ENCODE peak calls at places on chromosome 5, in seven cellular contexts. One of them, this sample, is unnamed.

GRCh38 chr5:177111720-177112394 is 21.7 kb upstream of the NSD1 start:
- DNase-seq in NB4: peak
- DNase-seq in ovary: peak
- DNase-seq in mammary epithelial cell: no peak
- DNase-seq in cardiac fibroblast: peak
- DNase-seq in SK-N-SH: peak
- DNase-seq in adrenal gland: peak
- DNase-seq in this sample: peak

GRCh38 chr5:42894057-42894456 is 82.4 kb upstream of the SELENOP start:
- DNase-seq in NB4: no peak
- DNase-seq in ovary: no peak
- DNase-seq in mammary epithelial cell: no peak
- DNase-seq in cardiac fibroblast: no peak
- DNase-seq in SK-N-SH: no peak
- DNase-seq in adrenal gland: no peak
- DNase-seq in this sample: peak

GRCh38 chr5:44952376-44952775 is 143.6 kb downstream of the MRPS30 start:
- DNase-seq in NB4: peak
- DNase-seq in ovary: no peak
- DNase-seq in mammary epithelial cell: peak
- DNase-seq in cardiac fibroblast: peak
- DNase-seq in SK-N-SH: peak
- DNase-seq in adrenal gland: no peak
- DNase-seq in this sample: peak

GRCh38 chr5:172133359-172134029 is 54.5 kb downstream of the STK10 start:
- DNase-seq in NB4: peak
- DNase-seq in ovary: no peak
- DNase-seq in mammary epithelial cell: peak
- DNase-seq in cardiac fibroblast: peak
- DNase-seq in SK-N-SH: no peak
- DNase-seq in adrenal gland: peak
- DNase-seq in this sample: no peak

GRCh38 chr5:148808864-148809642 is 17.4 kb upstream of the ADRB2 start:
- DNase-seq in NB4: peak
- DNase-seq in ovary: no peak
- DNase-seq in mammary epithelial cell: no peak
- DNase-seq in cardiac fibroblast: no peak
- DNase-seq in SK-N-SH: peak
- DNase-seq in adrenal gland: no peak
- DNase-seq in this sample: no peak

GRCh38 chr5:178573216-178573615 is 17.0 kb downstream of the COL23A1 start:
- DNase-seq in NB4: no peak
- DNase-seq in ovary: no peak
- DNase-seq in mammary epithelial cell: no peak
- DNase-seq in cardiac fibroblast: no peak
- DNase-seq in SK-N-SH: no peak
- DNase-seq in adrenal gland: no peak
- DNase-seq in this sample: no peak

GRCh38 chr5:81626524-81626923 is 124.4 kb downstream of the SSBP2 start:
- DNase-seq in NB4: peak
- DNase-seq in ovary: no peak
- DNase-seq in mammary epithelial cell: peak
- DNase-seq in cardiac fibroblast: peak
- DNase-seq in SK-N-SH: peak
- DNase-seq in adrenal gland: no peak
- DNase-seq in this sample: no peak

GRCh38 chr5:118553662-118554061 is 434.7 kb downstream of the DTWD2 start:
- DNase-seq in NB4: peak
- DNase-seq in ovary: peak
- DNase-seq in mammary epithelial cell: peak
- DNase-seq in cardiac fibroblast: peak
- DNase-seq in SK-N-SH: no peak
- DNase-seq in adrenal gland: no peak
- DNase-seq in this sample: no peak

GRCh38 chr5:152113401-152113800 is 188.8 kb upstream of the GLRA1 start:
- DNase-seq in NB4: no peak
- DNase-seq in ovary: no peak
- DNase-seq in mammary epithelial cell: no peak
- DNase-seq in cardiac fibroblast: no peak
- DNase-seq in SK-N-SH: no peak
- DNase-seq in adrenal gland: no peak
- DNase-seq in this sample: no peak

GRCh38 chr5:158120760-158121159 is 261.8 kb upstream of the CLINT1 start:
- DNase-seq in NB4: no peak
- DNase-seq in ovary: no peak
- DNase-seq in mammary epithelial cell: peak
- DNase-seq in cardiac fibroblast: no peak
- DNase-seq in SK-N-SH: no peak
- DNase-seq in adrenal gland: no peak
- DNase-seq in this sample: no peak

GRCh38 chr5:128537306-128537998 is 593 bp downstream of the FBN2 start:
- DNase-seq in NB4: peak
- DNase-seq in ovary: peak
- DNase-seq in mammary epithelial cell: peak
- DNase-seq in cardiac fibroblast: peak
- DNase-seq in SK-N-SH: peak
- DNase-seq in adrenal gland: peak
- DNase-seq in this sample: peak
- H3K4me3 ChIP-seq in NB4: peak
- H3K4me3 ChIP-seq in ovary: peak
- H3K4me3 ChIP-seq in mammary epithelial cell: peak
- H3K4me3 ChIP-seq in cardiac fibroblast: peak
- H3K4me3 ChIP-seq in SK-N-SH: peak
- H3K4me3 ChIP-seq in adrenal gland: peak
- H3K4me3 ChIP-seq in this sample: peak

DNA sequence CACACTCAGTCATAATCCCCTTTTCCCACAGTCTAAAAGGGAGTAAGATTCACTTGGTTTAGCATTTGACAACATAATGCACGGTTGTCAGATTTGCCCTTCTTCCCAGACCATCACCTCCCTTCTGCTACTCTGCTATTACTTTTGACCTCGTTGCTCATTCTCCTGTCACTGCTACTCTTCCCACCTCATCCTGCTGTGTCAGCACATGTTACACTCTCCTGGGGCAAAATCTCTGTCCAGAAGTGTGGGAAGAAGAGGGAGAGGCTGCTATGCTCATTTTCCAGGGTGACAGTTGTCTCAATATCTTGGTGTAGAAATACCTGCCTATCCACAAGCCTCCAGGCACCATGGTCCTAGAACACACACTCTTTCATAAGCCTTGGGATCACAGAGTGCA is 449.9 kb upstream of the PIK3R1 start:
- DNase-seq in NB4: no peak
- DNase-seq in ovary: no peak
- DNase-seq in mammary epithelial cell: peak
- DNase-seq in cardiac fibroblast: no peak
- DNase-seq in SK-N-SH: no peak
- DNase-seq in adrenal gland: no peak
- DNase-seq in this sample: no peak
- H3K4me3 ChIP-seq in NB4: no peak
- H3K4me3 ChIP-seq in ovary: no peak
- H3K4me3 ChIP-seq in mammary epithelial cell: no peak
- H3K4me3 ChIP-seq in cardiac fibroblast: no peak
- H3K4me3 ChIP-seq in SK-N-SH: no peak
- H3K4me3 ChIP-seq in adrenal gland: no peak
- H3K4me3 ChIP-seq in this sample: no peak

GRCh38 chr5:170329524-170329923 is 31.9 kb upstream of the LCP2 start:
- DNase-seq in NB4: no peak
- DNase-seq in ovary: no peak
- DNase-seq in mammary epithelial cell: no peak
- DNase-seq in cardiac fibroblast: no peak
- DNase-seq in SK-N-SH: no peak
- DNase-seq in adrenal gland: no peak
- DNase-seq in this sample: no peak
- H3K4me3 ChIP-seq in NB4: no peak
- H3K4me3 ChIP-seq in ovary: no peak
- H3K4me3 ChIP-seq in mammary epithelial cell: no peak
- H3K4me3 ChIP-seq in cardiac fibroblast: no peak
- H3K4me3 ChIP-seq in SK-N-SH: no peak
- H3K4me3 ChIP-seq in adrenal gland: no peak
- H3K4me3 ChIP-seq in this sample: no peak

GRCh38 chr5:74063821-74064598 is 438.0 kb downstream of the ARHGEF28 start:
- DNase-seq in NB4: peak
- DNase-seq in ovary: no peak
- DNase-seq in mammary epithelial cell: peak
- DNase-seq in cardiac fibroblast: peak
- DNase-seq in SK-N-SH: no peak
- DNase-seq in adrenal gland: no peak
- DNase-seq in this sample: no peak
- H3K4me3 ChIP-seq in NB4: no peak
- H3K4me3 ChIP-seq in ovary: no peak
- H3K4me3 ChIP-seq in mammary epithelial cell: no peak
- H3K4me3 ChIP-seq in cardiac fibroblast: no peak
- H3K4me3 ChIP-seq in SK-N-SH: no peak
- H3K4me3 ChIP-seq in adrenal gland: no peak
- H3K4me3 ChIP-seq in this sample: no peak

This sample was measured in HAP-1.